ENCODE peak calls at places on chromosome 17, in nine cellular contexts. G is T-helper 9 cell, D is skeletal muscle cell, U is COR-L47, R is SW480, J is ELF-1, T is NCI-H1417 treated with DMSO at 0.1 percent for 48 hours, Y is KBM-7, V is frontal cortex. Q is an unnamed sample.

GRCh38 chr17:42843358-42843934 is 934 bp upstream of the AOC2 start:
- DNase-seq in G (no peak), D (peak), U (peak), R (peak), J (peak), T (peak), Y (peak), V (peak), Q (peak)

GRCh38 chr17:74446551-74447500 is 14.9 kb downstream of the GPRC5C start:
- DNase-seq in G (no peak), D (no peak), U (no peak), R (no peak), J (peak), T (no peak), Y (no peak), V (no peak), Q (no peak)

GRCh38 chr17:43530303-43531081 is 15.6 kb downstream of the ETV4 start:
- DNase-seq in G (no peak), D (peak), U (no peak), R (peak), J (peak), T (no peak), Y (no peak), V (no peak), Q (no peak)

GRCh38 chr17:61208301-61209098 is 191.1 kb upstream of the TBX2 start:
- DNase-seq in G (no peak), D (no peak), U (no peak), R (no peak), J (no peak), T (no peak), Y (no peak), V (no peak), Q (no peak)

GRCh38 chr17:7043195-7043543 is 723 bp downstream of the SLC16A11 start:
- DNase-seq in G (no peak), D (no peak), U (no peak), R (no peak), J (no peak), T (no peak), Y (no peak), V (peak), Q (no peak)

GRCh38 chr17:50619489-50619888 is 15.2 kb upstream of the ABCC3 start:
- DNase-seq in G (no peak), D (no peak), U (no peak), R (no peak), J (no peak), T (no peak), Y (no peak), V (no peak), Q (no peak)

GRCh38 chr17:8954339-8954738 is 11.2 kb downstream of the PIK3R5 start:
- DNase-seq in G (peak), D (no peak), U (no peak), R (no peak), J (peak), T (no peak), Y (peak), V (no peak), Q (peak)

GRCh38 chr17:27560668-27561067 is 70.3 kb upstream of the LGALS9 start:
- DNase-seq in G (no peak), D (no peak), U (peak), R (no peak), J (no peak), T (no peak), Y (no peak), V (no peak), Q (no peak)

GRCh38 chr17:48307814-48308411 is 122.1 kb downstream of the SKAP1 start:
- DNase-seq in G (peak), D (peak), U (peak), R (peak), J (peak), T (peak), Y (peak), V (no peak), Q (peak)

GRCh38 chr17:5516060-5516792 is 29.9 kb downstream of the MIS12 start:
- DNase-seq in G (no peak), D (peak), U (no peak), R (peak), J (peak), T (no peak), Y (peak), V (no peak), Q (no peak)

GRCh38 chr17:19573075-19573474 is 39.4 kb downstream of the SLC47A1 start:
- DNase-seq in G (no peak), D (peak), U (no peak), R (no peak), J (no peak), T (no peak), Y (no peak), V (no peak), Q (no peak)

GRCh38 chr17:57574040-57574513 is 171.0 kb downstream of the CCDC182 start:
- DNase-seq in G (no peak), D (peak), U (no peak), R (no peak), J (no peak), T (no peak), Y (no peak), V (no peak), Q (no peak)

GRCh38 chr17:44827863-44828262 is 2.2 kb downstream of the GJC1 start:
- DNase-seq in G (no peak), D (no peak), U (no peak), R (no peak), J (no peak), T (no peak), Y (no peak), V (no peak), Q (no peak)

GRCh38 chr17:56598471-56598870 is 5.0 kb downstream of the NOG start:
- DNase-seq in G (no peak), D (no peak), U (no peak), R (peak), J (peak), T (no peak), Y (no peak), V (no peak), Q (no peak)

GRCh38 chr17:56543280-56543679 is 50.2 kb upstream of the NOG start:
- DNase-seq in G (no peak), D (no peak), U (no peak), R (no peak), J (peak), T (no peak), Y (no peak), V (no peak), Q (no peak)

GRCh38 chr17:45302649-45303173 is 14.1 kb downstream of the MAP3K14 start:
- DNase-seq in G (no peak), D (no peak), U (no peak), R (no peak), J (no peak), T (no peak), Y (peak), V (no peak), Q (no peak)

GRCh38 chr17:3695723-3696411 is at the start of gene P2RX5:
- DNase-seq in G (peak), D (no peak), U (no peak), R (peak), J (peak), T (no peak), Y (peak), V (no peak), Q (no peak)

GRCh38 chr17:52297230-52298010 is 138.9 kb upstream of the CA10 start:
- DNase-seq in G (no peak), D (no peak), U (no peak), R (peak), J (no peak), T (no peak), Y (peak), V (no peak), Q (no peak)

GRCh38 chr17:20852541-20853370 is 190.1 kb downstream of the USP22 start:
- DNase-seq in G (no peak), D (no peak), U (peak), R (peak), J (peak), T (no peak), Y (peak), V (no peak), Q (no peak)

GRCh38 chr17:76781056-76781982 is 43.4 kb downstream of the MFSD11 start:
- DNase-seq in G (no peak), D (no peak), U (no peak), R (no peak), J (peak), T (no peak), Y (peak), V (no peak), Q (no peak)

Q was measured in T-helper 1 cell.